ENCODE peak calls at places on chromosomes 6 and 20, in five cellular contexts. O, Y, X, A and C are unnamed samples.

GRCh38 chr6:72084992-72085569 is 198.7 kb downstream of the RIMS1 start:
- DNase-seq in X (no peak), O (no peak), Y (peak), A (peak), C (no peak)

GRCh38 chr6:41633235-41633634 is 5.0 kb upstream of the MDFI start:
- DNase-seq in A (no peak), Y (no peak), O (no peak), X (no peak), C (no peak)

GRCh38 chr6:98974309-98974708 is 26.6 kb upstream of the FBXL4 start:
- DNase-seq in O (no peak), A (no peak), X (no peak), Y (no peak), C (no peak)

GRCh38 chr6:129089357-129089756 is 206.4 kb downstream of the LAMA2 start:
- DNase-seq in O (no peak), Y (no peak), A (no peak), X (no peak), C (no peak)

GRCh38 chr20:35539756-35540212 is 2.1 kb upstream of the ERGIC3 start:
- DNase-seq in X (no peak), Y (peak), O (no peak), A (no peak), C (peak)

GRCh38 chr20:11012975-11013374 is 339.2 kb upstream of the JAG1 start:
- DNase-seq in Y (peak), A (no peak), O (no peak), X (no peak), C (no peak)

GRCh38 chr20:3738109-3739053 is 5.9 kb downstream of the HSPA12B start:
- DNase-seq in X (no peak), A (no peak), O (no peak), Y (peak), C (no peak)

GRCh38 chr20:38460040-38460623 is 12.5 kb upstream of the RALGAPB start:
- DNase-seq in O (no peak), A (peak), Y (peak), X (no peak), C (no peak)

GRCh38 chr6:8415913-8416312 is 19.4 kb downstream of the SLC35B3 start:
- DNase-seq in O (no peak), Y (no peak), A (no peak), X (no peak), C (no peak)

GRCh38 chr6:34680802-34681515 is 15.6 kb downstream of the ILRUN start:
- DNase-seq in A (no peak), Y (peak), X (no peak), O (peak), C (no peak)

GRCh38 chr20:54107181-54107580 is 36.8 kb upstream of the BCAS1 start:
- DNase-seq in Y (no peak), A (no peak), X (no peak), O (no peak), C (no peak)

GRCh38 chr20:13158339-13158738 is 62.7 kb upstream of the ISM1 start:
- DNase-seq in O (no peak), X (no peak), A (no peak), Y (no peak), C (no peak)

GRCh38 chr6:158815379-158815724 is 3.8 kb downstream of the EZR start:
- DNase-seq in A (no peak), X (no peak), O (no peak), Y (no peak), C (no peak)

GRCh38 chr6:123745877-123746276 is 57.8 kb upstream of the NKAIN2 start:
- DNase-seq in Y (peak), X (no peak), A (no peak), O (no peak), C (no peak)

GRCh38 chr6:105402090-105402980 is 547 bp downstream of the PREP start:
- DNase-seq in Y (peak), A (peak), O (no peak), X (no peak), C (no peak)

GRCh38 chr6:39347201-39347600 is 24.7 kb upstream of the KCNK16 start:
- DNase-seq in A (no peak), X (no peak), Y (no peak), O (no peak), C (no peak)